ENCODE peak calls at places on chromosomes 4 and X, in eight cellular contexts. A is HEK293T; L is HTR-8/SVneo; E is brain microvascular endothelial cell; J is stimulated activated naive CD8-positive, alpha-beta T cell treated with anti-CD3 and anti-CD28 coated beads, Interleukin-15, Interleukin-2, amounts not matched to agents 100 U/mL and 50 U/mL, for 24 hours; Z is osteocyte; M is epithelial cell of esophagus; C is skeletal muscle cell. G is an unnamed sample.

GRCh38 chrX:72100824-72101351 is 30.8 kb downstream of the RTL5 start:
- DNase-seq in L (no peak), C (no peak), A (no peak), J (peak), Z (no peak), M (no peak), E (no peak), G (peak)

GRCh38 chr4:87819281-87819919 is 13.4 kb upstream of the MEPE start:
- DNase-seq in E (peak), M (peak), C (peak), J (no peak), Z (no peak), A (no peak), L (peak), G (no peak)

GRCh38 chrX:140447150-140447549 is 57.7 kb downstream of the SOX3 start:
- DNase-seq in C (no peak), L (no peak), E (no peak), Z (no peak), M (peak), J (no peak), A (no peak), G (no peak)

GRCh38 chr4:167196386-167196785 is 37.9 kb downstream of the SPOCK3 start:
- DNase-seq in A (no peak), E (no peak), M (peak), J (no peak), L (no peak), Z (no peak), C (no peak), G (no peak)

GRCh38 chrX:41616255-41616654 is 72.5 kb upstream of the GPR34 start:
- DNase-seq in Z (no peak), A (no peak), M (no peak), L (no peak), J (no peak), E (no peak), C (no peak), G (no peak)

GRCh38 chr4:100913685-100914084 is 395.9 kb upstream of the EMCN start:
- DNase-seq in M (no peak), J (no peak), Z (no peak), C (no peak), L (no peak), E (no peak), A (no peak), G (no peak)

GRCh38 chrX:9327086-9327746 is 137.6 kb upstream of the TBL1X start:
- DNase-seq in A (no peak), J (no peak), C (no peak), M (no peak), L (no peak), Z (no peak), E (no peak), G (no peak)

GRCh38 chrX:2632533-2633504 is 58.3 kb upstream of the CD99 start:
- DNase-seq in J (no peak), A (no peak), Z (no peak), E (peak), L (no peak), C (no peak), M (peak), G (no peak)

GRCh38 chr4:117311989-117312388 is 226.6 kb upstream of the TRAM1L1 start:
- DNase-seq in E (no peak), M (no peak), L (no peak), J (no peak), Z (no peak), A (no peak), C (no peak), G (no peak)

GRCh38 chr4:38856524-38857337 is at the start of gene TLR6:
- DNase-seq in A (peak), J (peak), C (no peak), E (peak), Z (no peak), L (peak), M (peak), G (peak)

GRCh38 chrX:101252634-101253033 is 33.0 kb downstream of the DRP2 start:
- DNase-seq in C (no peak), E (no peak), A (no peak), L (no peak), Z (no peak), J (no peak), M (peak), G (no peak)

GRCh38 chr4:67291639-67292038 is 253.7 kb downstream of the CENPC start:
- DNase-seq in E (no peak), M (no peak), Z (no peak), C (no peak), L (no peak), J (no peak), A (no peak), G (no peak)

G was measured in T follicular helper cell.